ENCODE peak calls at places on chromosomes 6 and 20, in five cellular contexts. U is nephron progenitor cell; Y is activated naive CD8-positive, alpha-beta T cell treated with anti-CD3 and anti-CD28 coated beads, Interleukin-2, amount 50 U/mL, for 24 hours; B is AG04449; M is NCI-H2081. F is an unnamed sample.

GRCh38 chr6:159252955-159253508 is 83.8 kb downstream of the FNDC1 start:
- DNase-seq in U (no peak), B (no peak), M (peak), Y (no peak), F (peak)

GRCh38 chr6:56571605-56572004 is 71.1 kb downstream of the DST start:
- DNase-seq in U (no peak), Y (no peak), B (no peak), M (no peak), F (no peak)

GRCh38 chr6:129967427-129967826 is 51.0 kb upstream of the L3MBTL3 start:
- DNase-seq in B (no peak), U (no peak), M (no peak), Y (no peak), F (no peak)

GRCh38 chr20:19137641-19138040 is 74.8 kb upstream of the SLC24A3 start:
- DNase-seq in Y (no peak), U (no peak), M (peak), B (no peak), F (no peak)

GRCh38 chr6:2760882-2761842 is 4.0 kb upstream of the WRNIP1 start:
- DNase-seq in U (no peak), M (no peak), B (no peak), Y (no peak), F (no peak)

GRCh38 chr20:59364611-59365010 is 64.2 kb downstream of the EDN3 start:
- DNase-seq in Y (no peak), M (no peak), U (no peak), B (no peak), F (no peak)

GRCh38 chr6:35905841-35906498 is 14.9 kb downstream of the SRPK1 start:
- DNase-seq in B (no peak), M (no peak), Y (no peak), U (no peak), F (no peak)

GRCh38 chr6:156852858-156853216 is 75.7 kb downstream of the ARID1B start:
- DNase-seq in U (no peak), B (no peak), M (no peak), Y (no peak), F (no peak)

GRCh38 chr20:6768228-6769185 is 1.0 kb downstream of the BMP2 start:
- DNase-seq in B (no peak), M (no peak), Y (no peak), U (peak), F (peak)

GRCh38 chr6:144283781-144284473 is 1.2 kb upstream of the UTRN start:
- DNase-seq in Y (no peak), B (no peak), M (no peak), U (no peak), F (no peak)

GRCh38 chr6:35484921-35485392 is 11.9 kb downstream of the TEAD3 start:
- DNase-seq in M (no peak), B (no peak), U (no peak), Y (no peak), F (no peak)

GRCh38 chr6:79422666-79423065 is 114.6 kb downstream of the LCA5 start:
- DNase-seq in B (no peak), U (no peak), Y (no peak), M (no peak), F (no peak)

GRCh38 chr6:10555625-10556309 is 34.6 kb downstream of the GCNT2 start:
- DNase-seq in M (peak), Y (no peak), U (peak), B (no peak), F (no peak)

GRCh38 chr6:2630362-2630761 is 120.4 kb downstream of the MYLK4 start:
- DNase-seq in M (no peak), U (no peak), B (peak), Y (no peak), F (no peak)

GRCh38 chr20:59994697-59995122 is 36.5 kb downstream of the CDH26 start:
- DNase-seq in U (peak), M (no peak), Y (no peak), B (no peak), F (no peak)

GRCh38 chr6:81768150-81768942 is 15.9 kb upstream of the TENT5A start:
- DNase-seq in U (no peak), B (no peak), M (no peak), Y (no peak), F (no peak)

GRCh38 chr6:144335315-144335861 is 50.3 kb downstream of the UTRN start:
- DNase-seq in Y (no peak), B (no peak), M (no peak), U (no peak), F (no peak)